ENCODE peak calls at places on chromosomes 6 and 20, in six cellular contexts. F is colonic mucosa, Y is A549, O is endothelial cell of umbilical vein, N is PC-3, V is stomach. K is an unnamed sample.

GRCh38 chr6:134636221-134636830 is 313.6 kb downstream of the ALDH8A1 start:
- DNase-seq in O (no peak), F (no peak), N (no peak), Y (no peak), V (no peak), K (no peak)

GRCh38 chr6:34132486-34133185 is 13.3 kb downstream of the GRM4 start:
- DNase-seq in V (no peak), N (peak; percentile 58), F (no peak), Y (peak; percentile 21), O (peak; percentile 28), K (peak; percentile 49)

GRCh38 chr20:20492521-20493334 is 124.8 kb downstream of the INSM1 start:
- DNase-seq in N (no peak), V (peak; percentile 42), O (peak; percentile 69), Y (no peak), F (no peak), K (no peak)

GRCh38 chr6:20841806-20842205 is 307.5 kb downstream of the CDKAL1 start:
- DNase-seq in Y (no peak), O (no peak), V (no peak), F (no peak), N (no peak), K (no peak)

GRCh38 chr6:2945069-2945452 is 26.3 kb downstream of the SERPINB6 start:
- DNase-seq in V (no peak), F (peak; percentile 10), Y (no peak), O (no peak), N (no peak), K (no peak)

GRCh38 chr20:61045876-61046585 is 206.0 kb upstream of the CDH4 start:
- DNase-seq in V (no peak), F (no peak), N (no peak), Y (no peak), O (no peak), K (no peak)

GRCh38 chr20:8940311-8940710 is 128.6 kb upstream of the PLCB4 start:
- DNase-seq in F (no peak), V (no peak), Y (no peak), N (no peak), O (no peak), K (no peak)

GRCh38 chr6:69719602-69720193 is 77.1 kb downstream of the LMBRD1 start:
- DNase-seq in Y (peak; percentile 2), O (peak; percentile 46), V (no peak), F (no peak), N (peak; percentile 50), K (no peak)

GRCh38 chr20:52312131-52312729 is 120.7 kb upstream of the ZFP64 start:
- DNase-seq in Y (peak; percentile 55), F (peak; percentile 34), N (peak; percentile 90), O (peak; percentile 82), V (peak; percentile 35), K (no peak)

GRCh38 chr6:209432-210103 is 82.7 kb upstream of the DUSP22 start:
- DNase-seq in O (no peak), F (no peak), Y (no peak), V (no peak), N (no peak), K (no peak)

GRCh38 chr6:39517763-39518162 is 195.3 kb upstream of the KCNK16 start:
- DNase-seq in Y (no peak), N (no peak), F (no peak), O (no peak), V (no peak), K (no peak)

GRCh38 chr6:166556871-166557322 is 29.6 kb downstream of the RAMACL start:
- DNase-seq in N (peak; percentile 96), Y (peak; percentile 23), V (peak; percentile 95), F (peak; percentile 45), O (peak; percentile 100), K (peak; percentile 79)

GRCh38 chr6:160379464-160379863 is 31.3 kb downstream of the SLC22A3 start:
- DNase-seq in F (no peak), N (peak; percentile 61), O (no peak), V (no peak), Y (no peak), K (no peak)

GRCh38 chr6:96923400-96923799 is 1.1 kb upstream of the KLHL32 start:
- DNase-seq in Y (no peak), O (no peak), F (no peak), N (no peak), V (no peak), K (no peak)

GRCh38 chr6:143110572-143110971 is 49.9 kb downstream of the AIG1 start:
- DNase-seq in N (no peak), O (no peak), V (no peak), Y (no peak), F (no peak), K (no peak)

GRCh38 chr20:48937674-48938073 is 16.2 kb downstream of the ARFGEF2 start:
- DNase-seq in Y (no peak), F (no peak), N (no peak), O (no peak), V (no peak), K (no peak)

GRCh38 chr6:36752187-36752885 is 54.7 kb downstream of the RAB44 start:
- DNase-seq in V (peak; percentile 54), Y (no peak), N (peak; percentile 66), F (peak; percentile 81), O (peak; percentile 59), K (peak; percentile 81)

DNA sequence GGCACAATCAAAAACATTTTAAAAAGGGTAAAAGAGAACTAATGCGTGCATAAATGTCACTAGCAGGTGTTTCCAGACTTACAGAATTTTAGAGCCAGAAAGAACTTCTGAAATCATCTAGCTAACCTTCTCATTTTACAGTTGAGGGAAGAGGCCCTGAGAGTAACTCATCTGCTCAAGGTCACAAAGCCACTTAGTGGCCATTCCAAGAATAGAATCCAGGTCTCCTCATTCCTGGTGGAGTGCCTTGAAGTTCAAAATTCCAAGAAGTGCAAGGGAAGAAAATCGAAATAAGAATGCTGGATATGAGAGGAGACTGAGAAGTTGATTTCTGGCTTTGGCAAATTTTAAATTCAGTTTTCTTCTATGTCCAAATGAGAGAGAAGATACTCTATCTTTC is 3.2 kb upstream of the KIAA0408 start:
- DNase-seq in V (no peak), F (no peak), O (no peak), N (peak; percentile 31), Y (peak; percentile 3), K (no peak)
- TF ChIP-seq CTCF in V (no peak), F (no peak), O (no peak), N (peak; percentile 27), Y (no peak), K (no peak)

GRCh38 chr6:139204978-139205377 is 70.1 kb downstream of the HECA start:
- DNase-seq in Y (no peak), F (no peak), O (no peak), V (no peak), N (no peak), K (no peak)

GRCh38 chr6:139201378-139201777 is 66.5 kb downstream of the HECA start:
- DNase-seq in O (no peak), V (no peak), F (no peak), N (no peak), Y (no peak), K (no peak)

GRCh38 chr6:139205843-139206242 is 71.0 kb downstream of the HECA start:
- DNase-seq in N (no peak), O (no peak), Y (no peak), V (no peak), F (no peak), K (no peak)
- H3K9me3 ChIP-seq in N (no peaks in the 10 kb centered on the region), O (no peaks in the 10 kb centered on the region), Y (no peaks in the 10 kb centered on the region), V (peaks cover 28% of the 10 kb centered on the region), F (no peaks in the 10 kb centered on the region), K (peaks cover 27% of the 10 kb centered on the region)

GRCh38 chr6:44248579-44248978 is 1.7 kb downstream of the HSP90AB1 start:
- DNase-seq in N (no peak), V (no peak), Y (no peak), F (no peak), O (no peak), K (no peak)
- H3K4me1 ChIP-seq in N (peaks cover 39% of the 10 kb centered on the region), V (peaks cover 63% of the 10 kb centered on the region), Y (peaks cover 52% of the 10 kb centered on the region), F (peaks cover 4% of the 10 kb centered on the region), O (peaks cover 26% of the 10 kb centered on the region), K (peaks cover 15% of the 10 kb centered on the region)

DNA sequence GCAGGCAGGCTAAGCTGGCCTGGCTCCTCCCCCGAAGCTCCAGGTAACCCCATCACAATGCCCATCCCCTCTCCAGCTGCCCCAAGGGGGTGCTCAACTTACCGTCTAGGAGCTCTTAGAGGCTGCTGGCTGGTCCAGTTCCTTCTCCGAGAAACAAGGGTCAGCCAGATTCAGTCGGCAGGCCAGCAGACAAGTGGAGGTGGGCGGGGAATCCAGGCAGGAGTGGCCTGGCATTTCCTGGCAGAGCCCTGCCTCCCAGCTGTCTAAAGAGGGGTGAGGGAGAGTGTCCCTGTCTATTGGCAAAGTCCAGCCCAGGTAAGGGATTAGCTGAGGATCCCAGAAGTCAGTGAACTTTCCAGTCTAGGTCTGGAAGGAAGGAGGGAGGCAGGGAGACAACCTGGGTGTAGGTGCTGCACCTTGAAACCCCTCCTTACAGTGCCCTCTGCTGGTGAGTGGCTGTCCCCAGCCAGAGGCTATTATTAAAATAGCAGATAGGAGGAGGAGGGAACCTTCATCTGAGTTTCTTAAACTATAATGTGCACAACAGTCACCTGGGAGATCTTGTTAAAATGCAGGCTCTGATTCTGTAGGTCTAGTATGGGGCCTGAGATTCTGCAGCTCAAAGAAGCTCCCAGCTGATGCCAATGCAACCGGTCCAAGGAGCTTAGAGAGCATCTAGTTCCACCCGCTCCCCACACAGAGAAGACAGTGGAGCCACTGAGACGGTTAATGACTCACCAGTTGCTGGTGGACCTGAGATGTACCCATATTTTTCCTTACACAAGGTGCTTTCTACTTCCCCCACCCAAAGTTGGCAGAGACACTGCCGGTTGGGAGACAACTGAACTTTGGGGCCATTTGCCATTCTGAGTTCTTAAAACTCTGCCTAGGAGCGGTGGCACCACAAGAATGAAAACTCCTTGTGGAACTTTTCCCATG is at the start of gene UNC5CL:
- DNase-seq in F (peak; percentile 83), V (peak; percentile 78), N (peak; percentile 76), O (peak; percentile 22), Y (peak; percentile 64), K (peak; percentile 80)
- TF ChIP-seq CTCF in F (peak; percentile 80), V (peak; percentile 80), N (peak; percentile 94), O (peak; percentile 71), Y (peak; percentile 70), K (peak; percentile 72)

DNA sequence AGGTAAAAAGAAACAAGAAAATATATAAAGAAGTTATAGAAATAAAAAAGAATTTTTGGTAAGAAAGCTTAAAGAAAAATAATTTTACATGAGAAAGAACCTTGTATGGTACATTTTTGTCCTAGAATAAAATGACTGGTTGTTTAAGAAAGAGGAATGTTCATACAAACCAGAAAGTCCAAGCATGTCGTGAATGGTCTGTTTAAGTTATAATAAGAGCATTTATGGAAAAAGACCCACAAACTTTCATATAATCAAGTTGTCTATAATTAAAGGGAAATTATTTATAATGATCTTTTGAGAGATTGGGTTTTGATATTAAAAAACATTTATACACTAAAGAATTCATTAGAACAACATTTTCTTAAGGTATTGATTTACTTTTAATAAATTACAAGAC is 27.8 kb upstream of the FAM110A start:
- DNase-seq in Y (no peak), O (no peak), F (no peak), V (no peak), N (peak; percentile 34), K (no peak)
- H3K9me3 ChIP-seq in Y (peaks cover 35% of the 10 kb centered on the region), O (no peaks in the 10 kb centered on the region), F (no peaks in the 10 kb centered on the region), V (peaks cover 18% of the 10 kb centered on the region), N (peaks cover 28% of the 10 kb centered on the region), K (peaks cover 9% of the 10 kb centered on the region)

GRCh38 chr20:46934746-46935283 is 40.2 kb downstream of the EYA2 start:
- DNase-seq in N (no peak), V (no peak), F (no peak), Y (no peak), O (no peak), K (no peak)
- H3K4me1 ChIP-seq in N (no peaks in the 10 kb centered on the region), V (peaks cover 14% of the 10 kb centered on the region), F (no peaks in the 10 kb centered on the region), Y (no peaks in the 10 kb centered on the region), O (no peaks in the 10 kb centered on the region), K (no peaks in the 10 kb centered on the region)